ENCODE peak calls at places on chromosomes 11 and 22, in nine cellular contexts. U is aorta; R is gastrocnemius medialis; S is neural progenitor cell; V is effector memory CD4-positive, alpha-beta T cell; N is CD4-positive, CD25-positive, alpha-beta regulatory T cell; L is DND-41; D is GM23248; K is neuronal stem cell. P is an unnamed sample.

GRCh38 chr22:19717691-19718254 is 3.5 kb downstream of the SEPTIN5 start:
- DNase-seq in U (peak; percentile 95), R (peak; percentile 60), S (peak; percentile 79), V (peak; percentile 65), N (peak; percentile 86), L (peak; percentile 81), D (peak; percentile 84), K (no peak), P (peak; percentile 80)

GRCh38 chr11:125494601-125494986 is 1.5 kb downstream of the FEZ1 start:
- DNase-seq in U (no peak), R (no peak), S (peak; percentile 42), V (no peak), N (no peak), L (no peak), D (no peak), K (no peak), P (no peak)

GRCh38 chr22:23122216-23122957 is 19.4 kb downstream of the RSPH14 start:
- DNase-seq in U (no peak), R (no peak), S (no peak), V (no peak), N (no peak), L (no peak), D (no peak), K (no peak), P (no peak)

GRCh38 chr22:22616636-22617035 is 27.8 kb upstream of the GGTLC2 start:
- DNase-seq in U (peak; percentile 43), R (no peak), S (no peak), V (no peak), N (no peak), L (no peak), D (no peak), K (no peak), P (no peak)

GRCh38 chr11:19664896-19665548 is 47.6 kb upstream of the NAV2 start:
- DNase-seq in U (no peak), R (peak; percentile 46), S (no peak), V (no peak), N (no peak), L (no peak), D (peak; percentile 75), K (no peak), P (no peak)

GRCh38 chr11:10846664-10847063 is 11.2 kb downstream of the ZBED5 start:
- DNase-seq in U (no peak), R (no peak), S (no peak), V (no peak), N (no peak), L (no peak), D (no peak), K (no peak), P (no peak)

GRCh38 chr11:117544431-117544830 is 216.8 kb downstream of the CEP164 start:
- DNase-seq in U (peak; percentile 24), R (no peak), S (no peak), V (no peak), N (no peak), L (no peak), D (no peak), K (no peak), P (no peak)

GRCh38 chr11:117817213-117818035 is 7.1 kb downstream of the FXYD2 start:
- DNase-seq in U (peak; percentile 93), R (peak; percentile 62), S (peak; percentile 89), V (peak; percentile 71), N (peak; percentile 82), L (peak; percentile 86), D (peak; percentile 66), K (peak; percentile 84), P (peak; percentile 93)

GRCh38 chr11:10623797-10624761 is 55.6 kb upstream of the LYVE1 start:
- DNase-seq in U (no peak), R (peak; percentile 35), S (no peak), V (no peak), N (no peak), L (no peak), D (peak; percentile 22), K (no peak), P (no peak)

GRCh38 chr11:119907934-119908760 is 179.1 kb upstream of the NECTIN1 start:
- DNase-seq in U (no peak), R (no peak), S (no peak), V (no peak), N (no peak), L (no peak), D (no peak), K (no peak), P (no peak)

GRCh38 chr22:50318356-50318697 is 8.5 kb downstream of the DENND6B start:
- DNase-seq in U (no peak), R (no peak), S (no peak), V (no peak), N (no peak), L (no peak), D (no peak), K (no peak), P (no peak)

GRCh38 chr11:47916361-47916841 is 64.0 kb upstream of the PTPRJ start:
- DNase-seq in U (no peak), R (no peak), S (peak; percentile 24), V (no peak), N (no peak), L (no peak), D (no peak), K (no peak), P (peak; percentile 87)

DNA sequence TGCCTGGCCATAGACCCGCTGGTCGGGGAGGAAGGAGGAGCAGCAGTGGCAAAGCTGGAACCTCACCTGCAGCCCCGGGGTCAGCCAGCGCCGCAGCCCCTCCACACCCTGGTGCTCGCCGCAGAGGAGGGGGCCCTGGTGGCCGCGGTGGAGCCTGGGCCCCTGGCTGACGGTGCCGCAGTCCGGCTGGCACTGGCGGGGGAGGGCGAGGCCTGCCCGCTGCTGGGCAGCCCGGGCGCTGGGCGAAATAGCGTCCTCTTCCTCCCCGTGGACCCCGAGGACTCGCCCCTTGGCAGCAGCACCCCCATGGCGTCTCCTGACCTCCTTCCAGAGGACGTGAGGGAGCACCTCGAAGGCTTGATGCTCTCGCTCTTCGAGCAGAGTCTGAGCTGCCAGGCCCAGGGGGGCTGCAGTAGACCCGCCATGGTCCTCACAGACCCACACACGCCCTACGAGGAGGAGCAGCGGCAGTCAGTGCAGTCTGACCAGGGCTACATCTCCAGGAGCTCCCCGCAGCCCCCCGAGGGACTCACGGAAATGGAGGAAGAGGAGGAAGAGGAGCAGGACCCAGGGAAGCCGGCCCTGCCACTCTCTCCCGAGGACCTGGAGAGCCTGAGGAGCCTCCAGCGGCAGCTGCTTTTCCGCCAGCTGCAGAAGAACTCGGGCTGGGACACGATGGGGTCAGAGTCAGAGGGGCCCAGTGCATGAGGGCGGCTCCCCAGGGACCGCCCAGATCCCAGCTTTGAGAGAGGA is 11.9 kb downstream of the TMEM121B start:
- DNase-seq in U (peak; percentile 75), R (no peak), S (no peak), V (no peak), N (no peak), L (no peak), D (no peak), K (no peak), P (no peak)
- H3K4me1 ChIP-seq in U (no peaks in the 10 kb centered on the region), R (no peaks in the 10 kb centered on the region), S (peaks cover 10% of the 10 kb centered on the region), V (peaks cover 7% of the 10 kb centered on the region), N (no peaks in the 10 kb centered on the region), L (peaks cover 3% of the 10 kb centered on the region), D (no peaks in the 10 kb centered on the region), K (no peaks in the 10 kb centered on the region), P (no peaks in the 10 kb centered on the region)

DNA sequence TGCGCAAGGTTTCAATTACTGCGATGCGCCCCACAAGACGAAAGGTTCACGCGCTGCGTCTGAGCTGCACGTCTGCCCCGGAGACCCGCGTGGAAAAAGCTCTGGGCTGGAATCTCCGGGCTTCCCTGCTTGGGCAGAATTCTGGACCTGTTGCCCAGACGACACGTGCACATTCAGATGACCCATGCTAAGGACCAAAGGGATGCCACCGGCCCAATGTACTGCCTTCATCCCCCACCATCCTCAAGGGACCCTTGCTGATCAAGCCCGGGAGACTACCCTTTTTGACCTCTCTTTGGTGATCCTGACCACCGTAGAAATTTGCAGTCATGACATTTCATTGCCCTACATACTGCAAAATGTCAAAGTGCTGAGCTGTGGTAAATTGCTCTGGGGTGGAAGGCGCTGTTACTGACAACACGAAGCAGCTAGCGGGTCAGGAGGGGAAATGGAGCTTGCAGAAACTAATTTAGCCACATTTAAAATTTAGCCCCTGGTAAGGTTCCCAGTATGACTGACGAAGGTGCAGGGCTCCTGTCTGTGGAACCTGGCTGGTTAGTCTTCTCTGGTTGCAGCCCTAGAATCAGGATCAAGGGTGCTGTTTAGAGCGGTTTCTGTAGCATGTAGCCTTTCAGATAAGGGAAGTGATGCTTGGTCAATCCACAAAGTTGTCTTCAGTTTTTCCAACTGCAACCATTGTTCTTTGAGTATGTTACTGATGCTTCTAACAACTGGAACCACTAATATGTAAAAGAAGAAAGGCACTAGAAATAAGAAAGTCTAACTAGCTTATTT is 81.9 kb downstream of the PRR5L start:
- DNase-seq in U (no peak), R (no peak), S (no peak), V (no peak), N (no peak), L (no peak), D (no peak), K (no peak), P (no peak)
- H3K4me3 ChIP-seq in U (peak overlapping the region; percentile 61), R (peak overlapping the region; percentile 64), S (peak overlapping the region; percentile 63), V (peak overlapping the region; percentile 80), N (peak overlapping the region; percentile 37), L (peak overlapping the region; percentile 57), D (peak overlapping the region; percentile 89), K (peak overlapping the region; percentile 59), P (peak overlapping the region; percentile 33)

DNA sequence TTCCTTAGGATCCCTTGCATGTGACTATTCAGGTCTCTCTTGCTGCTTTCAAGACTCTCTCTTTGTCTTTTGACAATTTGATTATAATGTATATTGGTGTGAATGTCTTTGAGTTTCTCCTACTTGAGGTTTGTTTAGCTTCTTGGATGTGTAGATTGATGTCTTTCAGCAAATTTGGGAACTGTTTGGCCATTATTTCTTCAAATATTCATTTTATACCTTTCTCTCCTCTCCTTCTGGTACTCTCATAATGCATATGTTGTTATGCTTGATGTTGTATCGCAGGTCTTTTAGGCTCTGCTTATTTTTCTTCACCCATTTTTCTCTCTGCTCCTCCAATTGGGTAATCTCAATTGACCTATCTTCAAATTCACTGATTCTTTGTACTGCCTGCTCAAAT is 44.2 kb downstream of the OR2AT4 start:
- DNase-seq in U (no peak), R (no peak), S (no peak), V (no peak), N (no peak), L (no peak), D (no peak), K (no peak), P (no peak)
- H3K27ac ChIP-seq in U (no peak overlapping the region), R (no peak overlapping the region), S (no peak overlapping the region), V (no peak overlapping the region), N (no peak overlapping the region), L (no peak overlapping the region), D (no peak overlapping the region), K (no peak overlapping the region), P (no peak overlapping the region)

GRCh38 chr22:29717789-29718188 is 2.0 kb upstream of the CABP7 start:
- DNase-seq in U (no peak), R (no peak), S (no peak), V (no peak), N (no peak), L (no peak), D (no peak), K (no peak), P (no peak)

GRCh38 chr22:29716814-29717213 is 3.0 kb upstream of the CABP7 start:
- DNase-seq in U (no peak), R (no peak), S (peak; percentile 93), V (no peak), N (peak; percentile 9), L (peak; percentile 57), D (peak; percentile 82), K (peak; percentile 86), P (peak; percentile 83)

GRCh38 chr22:29713156-29713715 is 6.6 kb upstream of the CABP7 start:
- DNase-seq in U (no peak), R (no peak), S (no peak), V (no peak), N (no peak), L (no peak), D (no peak), K (no peak), P (no peak)

GRCh38 chr22:29715240-29715639 is 4.6 kb upstream of the CABP7 start:
- DNase-seq in U (no peak), R (no peak), S (no peak), V (no peak), N (no peak), L (no peak), D (no peak), K (no peak), P (no peak)

GRCh38 chr22:29715705-29716104 is 4.1 kb upstream of the CABP7 start:
- DNase-seq in U (no peak), R (no peak), S (no peak), V (no peak), N (no peak), L (no peak), D (no peak), K (no peak), P (no peak)
- H3K4me1 ChIP-seq in U (no peaks in the 10 kb centered on the region), R (peaks cover 5% of the 10 kb centered on the region), S (no peaks in the 10 kb centered on the region), V (peaks cover 6% of the 10 kb centered on the region), N (peaks cover 3% of the 10 kb centered on the region), L (no peaks in the 10 kb centered on the region), D (no peaks in the 10 kb centered on the region), K (peaks cover 6% of the 10 kb centered on the region), P (no peaks in the 10 kb centered on the region)